ENCODE peak calls at places on chromosomes 7 and 10, in five cellular contexts. T, Z, U, P and Q are unnamed samples.
A peak's percentile ranks its signal among the peaks of the same experiment; 100 is the strongest.

GRCh38 chr7:17038783-17039170 is 157.0 kb upstream of the AGR3 start:
- DNase-seq in T (no peak), Z (no peak), U (no peak), P (no peak), Q (no peak)

GRCh38 chr7:134669845-134670373 is 23.3 kb downstream of the BPGM start:
- DNase-seq in T (peak; percentile 96), Z (no peak), U (no peak), P (no peak), Q (no peak)

GRCh38 chr10:121324678-121325213 is 273.5 kb downstream of the FGFR2 start:
- DNase-seq in T (no peak), Z (no peak), U (no peak), P (no peak), Q (no peak)

GRCh38 chr10:85580585-85580984 is 786.0 kb downstream of the GRID1 start:
- DNase-seq in T (no peak), Z (no peak), U (no peak), P (no peak), Q (no peak)

GRCh38 chr7:157375410-157375809 is 38.6 kb downstream of the DNAJB6 start:
- DNase-seq in T (no peak), Z (no peak), U (no peak), P (no peak), Q (no peak)

GRCh38 chr10:85544956-85545355 is 821.6 kb downstream of the GRID1 start:
- DNase-seq in T (no peak), Z (no peak), U (no peak), P (no peak), Q (no peak)

GRCh38 chr7:40356871-40357676 is 222.3 kb downstream of the SUGCT start:
- DNase-seq in T (peak; percentile 47), Z (no peak), U (no peak), P (no peak), Q (no peak)

GRCh38 chr7:143279186-143280098 is 5.3 kb upstream of the TMEM139 start:
- DNase-seq in T (peak; percentile 68), Z (peak; percentile 66), U (peak; percentile 58), P (no peak), Q (no peak)

GRCh38 chr7:120799813-120800483 is 58.0 kb downstream of the TSPAN12 start:
- DNase-seq in T (no peak), Z (no peak), U (no peak), P (no peak), Q (no peak)

GRCh38 chr10:116974442-116975005 is 30.5 kb downstream of the SHTN1 start:
- DNase-seq in T (peak; percentile 95), Z (no peak), U (peak; percentile 20), P (no peak), Q (no peak)

GRCh38 chr7:158517571-158517970 is 70.1 kb downstream of the PTPRN2 start:
- DNase-seq in T (no peak), Z (no peak), U (no peak), P (no peak), Q (no peak)

GRCh38 chr7:158812684-158813083 is 16.6 kb downstream of the ESYT2 start:
- DNase-seq in T (no peak), Z (no peak), U (no peak), P (no peak), Q (no peak)

GRCh38 chr7:98105942-98106544 is 619 bp upstream of the LMTK2 start:
- DNase-seq in T (no peak), Z (no peak), U (no peak), P (no peak), Q (no peak)

GRCh38 chr7:39353615-39354376 is 212.4 kb upstream of the YAE1 start:
- DNase-seq in T (no peak), Z (peak; percentile 48), U (peak; percentile 61), P (peak; percentile 57), Q (peak; percentile 65)

GRCh38 chr10:125116041-125116649 is 44.2 kb downstream of the CTBP2 start:
- DNase-seq in T (no peak), Z (no peak), U (no peak), P (no peak), Q (no peak)

GRCh38 chr10:3096149-3096548 is 28.8 kb downstream of the PFKP start:
- DNase-seq in T (no peak), Z (no peak), U (no peak), P (no peak), Q (no peak)

GRCh38 chr10:16653223-16653622 is 131.5 kb upstream of the C1QL3 start:
- DNase-seq in T (no peak), Z (no peak), U (no peak), P (no peak), Q (no peak)

GRCh38 chr7:31094271-31094670 is 42.2 kb downstream of the ADCYAP1R1 start:
- DNase-seq in T (no peak), Z (no peak), U (no peak), P (no peak), Q (no peak)
- H4K91ac ChIP-seq in T (no peak overlapping the region), Z (no peak overlapping the region), U (no peak overlapping the region), P (no peak overlapping the region), Q (no peak overlapping the region)

DNA sequence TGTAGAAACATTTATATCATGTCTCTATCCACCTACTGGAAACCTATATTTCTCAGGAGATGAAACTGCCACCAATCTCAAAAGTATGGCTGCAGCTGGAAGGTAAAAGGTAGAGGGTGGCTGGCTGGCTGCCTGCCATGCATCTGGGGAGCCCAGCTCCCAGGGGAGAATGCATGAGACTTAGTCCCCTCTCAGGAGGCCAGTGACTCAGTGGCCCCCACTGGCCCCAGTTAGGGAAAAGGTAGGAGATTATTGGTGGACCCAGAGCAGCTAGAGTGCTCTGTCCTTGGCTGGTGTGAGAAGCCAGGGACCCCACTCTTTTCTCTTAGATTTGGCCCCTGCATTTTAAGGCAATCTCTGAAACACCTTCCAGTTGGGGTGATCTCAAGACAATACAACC is 6.8 kb upstream of the NKX2-3 start:
- DNase-seq in T (no peak), Z (no peak), U (no peak), P (no peak), Q (no peak)
- H4K91ac ChIP-seq in T (no peak overlapping the region), Z (no peak overlapping the region), U (peak overlapping the region; percentile 82), P (no peak overlapping the region), Q (no peak overlapping the region)

GRCh38 chr10:12444981-12445700 is 95.8 kb downstream of the CAMK1D start:
- DNase-seq in T (no peak), Z (no peak), U (no peak), P (no peak), Q (no peak)

GRCh38 chr10:12448340-12448728 is 99.0 kb downstream of the CAMK1D start:
- DNase-seq in T (no peak), Z (no peak), U (no peak), P (no peak), Q (no peak)

GRCh38 chr10:12443026-12443425 is 93.7 kb downstream of the CAMK1D start:
- DNase-seq in T (no peak), Z (no peak), U (no peak), P (no peak), Q (no peak)

GRCh38 chr10:12445701-12446334 is 96.5 kb downstream of the CAMK1D start:
- DNase-seq in T (no peak), Z (no peak), U (no peak), P (no peak), Q (no peak)

DNA sequence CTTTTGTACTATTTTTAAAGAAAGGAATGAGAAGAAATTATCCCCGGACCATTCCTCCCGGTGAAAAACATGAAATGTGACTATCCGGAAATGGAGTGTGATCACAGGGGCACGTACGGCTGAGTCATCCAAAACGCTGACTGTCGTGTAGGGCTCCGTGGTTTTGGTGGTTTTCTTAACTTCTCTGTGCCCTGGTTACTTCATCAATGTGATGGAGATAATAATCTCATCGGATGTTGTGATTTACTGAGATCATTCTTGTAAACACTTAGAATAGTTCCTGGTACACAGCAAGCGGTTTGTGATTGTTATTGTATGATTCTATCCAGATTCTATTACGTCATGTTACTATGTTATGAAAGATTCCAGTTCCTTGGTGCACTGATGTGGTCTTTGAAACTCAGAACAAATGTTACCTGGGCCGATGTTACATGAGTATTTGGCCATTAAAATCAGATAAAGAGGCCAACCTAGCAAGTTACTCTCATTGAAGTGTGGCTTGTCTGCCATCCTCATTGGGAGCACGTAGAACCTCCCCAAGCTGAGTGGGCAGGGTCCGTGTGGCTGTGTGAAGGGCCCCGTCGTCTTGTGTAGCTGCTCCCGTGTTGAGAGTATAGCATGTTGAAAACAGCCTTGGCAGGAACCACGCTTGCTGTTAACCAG is 99.5 kb downstream of the CAMK1D start:
- DNase-seq in T (peak; percentile 94), Z (no peak), U (peak; percentile 48), P (no peak), Q (no peak)
- H4K91ac ChIP-seq in T (peak overlapping the region; percentile 34), Z (no peak overlapping the region), U (no peak overlapping the region), P (no peak overlapping the region), Q (no peak overlapping the region)

DNA sequence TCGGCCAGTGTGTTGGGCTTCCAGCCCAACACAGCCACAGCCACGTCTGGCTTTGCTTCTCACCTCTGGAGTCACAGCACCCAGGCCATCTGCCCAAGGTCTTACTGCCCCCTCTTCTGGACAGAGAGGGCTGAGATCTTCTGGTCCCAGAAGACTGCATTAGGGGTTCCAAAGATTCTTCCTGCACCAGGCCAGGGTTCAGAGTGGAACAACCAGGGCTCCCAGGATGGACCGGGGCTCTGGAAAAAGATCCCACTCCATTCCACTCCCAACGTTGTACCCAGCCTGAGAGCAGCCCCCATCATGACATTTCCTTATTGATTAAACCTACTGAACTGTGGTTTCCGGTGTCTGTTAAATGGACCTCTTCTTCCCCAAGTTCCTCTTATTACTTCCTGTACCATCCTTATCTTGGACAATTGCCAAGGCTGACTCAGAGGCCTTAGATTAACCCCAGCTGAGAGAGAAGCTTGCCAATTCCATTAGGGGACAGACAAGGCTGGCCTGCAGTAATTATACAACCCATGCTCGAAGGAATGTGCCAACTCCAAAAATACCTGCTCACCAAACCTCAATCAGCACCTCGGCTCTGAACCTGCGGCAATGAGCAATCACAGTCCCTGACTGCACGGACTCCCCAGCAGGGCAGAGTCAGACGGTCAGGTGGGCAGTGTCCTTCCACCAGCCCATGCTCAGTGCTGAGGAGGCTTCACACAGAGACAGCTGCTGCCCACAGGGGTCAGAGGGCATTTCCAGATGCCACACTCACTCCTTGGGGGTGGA is 47.9 kb upstream of the NPFFR1 start:
- DNase-seq in T (peak; percentile 93), Z (no peak), U (no peak), P (no peak), Q (no peak)
- H4K91ac ChIP-seq in T (peak overlapping the region; percentile 19), Z (no peak overlapping the region), U (no peak overlapping the region), P (no peak overlapping the region), Q (no peak overlapping the region)

DNA sequence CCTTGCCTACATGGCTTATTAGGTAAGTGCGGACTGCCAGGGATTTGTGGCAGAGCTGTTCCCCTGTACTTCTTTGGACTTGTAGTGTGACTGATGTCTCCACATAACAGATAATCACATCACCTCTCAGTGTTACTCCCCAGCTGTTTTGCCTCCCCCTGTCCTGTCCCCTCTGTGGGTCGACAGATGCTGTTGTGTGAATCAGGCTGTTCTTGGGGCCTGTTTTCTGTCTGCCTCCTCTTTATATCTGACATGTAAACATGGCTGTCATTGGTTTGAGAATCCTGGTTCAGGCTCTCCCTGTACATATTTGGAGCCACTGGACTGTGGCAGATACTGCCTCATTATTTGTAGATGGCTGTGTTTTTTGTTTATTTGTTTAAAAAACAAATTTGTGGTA is 22.7 kb downstream of the CCNY start:
- DNase-seq in T (no peak), Z (no peak), U (no peak), P (no peak), Q (no peak)
- H4K91ac ChIP-seq in T (no peak overlapping the region), Z (no peak overlapping the region), U (no peak overlapping the region), P (no peak overlapping the region), Q (no peak overlapping the region)